ENCODE peak calls at places on chromosomes 12 and 14, in six cellular contexts. C, I, A, U, F and O are unnamed samples.

GRCh38 chr12:93137656-93138612 is 208.8 kb upstream of the EEA1 start:
- DNase-seq in I (peak; percentile 0), U (peak; percentile 61), F (no peak), C (no peak), A (peak; percentile 60), O (no peak)

GRCh38 chr14:48936881-48937280 is 649.3 kb downstream of the RPS29 start:
- DNase-seq in A (no peak), F (no peak), C (no peak), I (no peak), U (no peak), O (no peak)

GRCh38 chr12:12684375-12685106 is 11.4 kb downstream of the GPR19 start:
- DNase-seq in U (peak; percentile 31), F (no peak), I (no peak), A (peak; percentile 51), C (peak; percentile 99), O (peak; percentile 75)

GRCh38 chr14:90815817-90816662 is at the start of gene TTC7B:
- DNase-seq in A (no peak), U (peak; percentile 57), C (peak; percentile 72), I (no peak), F (no peak), O (peak; percentile 99)

GRCh38 chr12:124862768-124863408 is 776 bp downstream of the SCARB1 start:
- DNase-seq in A (no peak), F (no peak), I (no peak), C (peak; percentile 43), U (peak; percentile 46), O (peak; percentile 70)

GRCh38 chr12:123942911-123943648 is 29.6 kb downstream of the CCDC92 start:
- DNase-seq in A (no peak), I (no peak), F (no peak), U (no peak), C (no peak), O (no peak)

GRCh38 chr12:109615556-109616229 is 42.1 kb downstream of the MVK start:
- DNase-seq in F (no peak), U (no peak), A (no peak), C (no peak), I (no peak), O (no peak)

GRCh38 chr14:99141236-99141635 is 130.8 kb downstream of the BCL11B start:
- DNase-seq in C (no peak), F (no peak), I (no peak), U (no peak), A (no peak), O (no peak)

GRCh38 chr12:64946132-64946829 is 121.8 kb downstream of the TBC1D30 start:
- DNase-seq in I (no peak), F (no peak), U (no peak), A (no peak), C (no peak), O (peak; percentile 69)

GRCh38 chr14:59126714-59127436 is 61.6 kb upstream of the DAAM1 start:
- DNase-seq in F (no peak), A (peak; percentile 68), I (peak; percentile 61), C (peak; percentile 76), U (peak; percentile 55), O (peak; percentile 64)

GRCh38 chr12:19759229-19759628 is 319.9 kb downstream of the AEBP2 start:
- DNase-seq in I (no peak), C (no peak), A (peak; percentile 29), U (no peak), F (no peak), O (no peak)

GRCh38 chr14:105203057-105203494 is 22.0 kb upstream of the NUDT14 start:
- DNase-seq in C (peak; percentile 82), F (no peak), A (peak; percentile 66), U (peak; percentile 61), I (no peak), O (peak; percentile 93)

GRCh38 chr12:22569253-22569652 is 24.9 kb upstream of the C2CD5 start:
- DNase-seq in A (no peak), I (no peak), F (no peak), U (no peak), C (no peak), O (no peak)
- TF ChIP-seq REST in A (no peak), I (no peak), F (no peak), U (no peak), C (no peak), O (no peak)

GRCh38 chr12:31833541-31833840 is 104.7 kb upstream of the AMN1 start:
- DNase-seq in C (no peak), F (no peak), I (no peak), A (peak; percentile 30), U (no peak), O (no peak)

GRCh38 chr12:31832740-31833540 is 104.1 kb upstream of the AMN1 start:
- DNase-seq in U (peak; percentile 58), I (no peak), A (no peak), F (peak; percentile 73), C (no peak), O (no peak)

GRCh38 chr12:31837913-31838312 is 109.1 kb upstream of the AMN1 start:
- DNase-seq in A (no peak), F (no peak), C (no peak), I (no peak), U (no peak), O (no peak)

GRCh38 chr12:31835276-31835882 is 106.6 kb upstream of the AMN1 start:
- DNase-seq in U (no peak), F (no peak), I (no peak), C (no peak), A (peak; percentile 74), O (no peak)

DNA sequence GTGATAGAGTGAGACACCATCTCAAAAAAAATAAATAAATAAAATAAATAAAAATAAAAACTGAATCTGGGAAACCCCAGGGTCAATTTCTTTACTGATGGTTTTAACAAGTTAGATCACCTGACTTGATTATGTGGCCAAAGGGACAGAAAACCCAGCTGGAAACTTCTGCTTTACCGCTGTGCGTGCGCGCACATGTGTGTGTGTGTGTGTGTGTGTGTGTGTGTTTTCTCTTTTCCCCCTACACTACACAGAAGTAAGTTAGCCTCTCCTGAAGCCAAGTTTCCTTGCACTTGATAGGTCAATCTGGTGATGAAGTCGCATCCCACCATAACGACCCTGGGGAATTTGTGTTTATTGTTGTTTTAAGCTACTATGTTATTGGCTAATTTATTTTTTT is 105.3 kb upstream of the AMN1 start:
- DNase-seq in C (no peak), A (no peak), F (no peak), U (no peak), I (no peak), O (no peak)
- TF ChIP-seq REST in C (no peak), A (no peak), F (no peak), U (no peak), I (no peak), O (no peak)

GRCh38 chr12:6927379-6927991 is at the start of gene ATN1:
- DNase-seq in I (no peak), F (no peak), C (peak; percentile 97), U (peak; percentile 72), A (peak; percentile 56), O (peak; percentile 91)
- TF ChIP-seq REST in I (no peak), F (no peak), C (no peak), U (no peak), A (no peak), O (no peak)

GRCh38 chr14:71497645-71498086 is 434.6 kb upstream of the RGS6 start:
- DNase-seq in I (no peak), A (no peak), F (peak; percentile 98), U (no peak), C (no peak), O (no peak)
- TF ChIP-seq REST in I (no peak), A (no peak), F (no peak), U (no peak), C (no peak), O (no peak)

DNA sequence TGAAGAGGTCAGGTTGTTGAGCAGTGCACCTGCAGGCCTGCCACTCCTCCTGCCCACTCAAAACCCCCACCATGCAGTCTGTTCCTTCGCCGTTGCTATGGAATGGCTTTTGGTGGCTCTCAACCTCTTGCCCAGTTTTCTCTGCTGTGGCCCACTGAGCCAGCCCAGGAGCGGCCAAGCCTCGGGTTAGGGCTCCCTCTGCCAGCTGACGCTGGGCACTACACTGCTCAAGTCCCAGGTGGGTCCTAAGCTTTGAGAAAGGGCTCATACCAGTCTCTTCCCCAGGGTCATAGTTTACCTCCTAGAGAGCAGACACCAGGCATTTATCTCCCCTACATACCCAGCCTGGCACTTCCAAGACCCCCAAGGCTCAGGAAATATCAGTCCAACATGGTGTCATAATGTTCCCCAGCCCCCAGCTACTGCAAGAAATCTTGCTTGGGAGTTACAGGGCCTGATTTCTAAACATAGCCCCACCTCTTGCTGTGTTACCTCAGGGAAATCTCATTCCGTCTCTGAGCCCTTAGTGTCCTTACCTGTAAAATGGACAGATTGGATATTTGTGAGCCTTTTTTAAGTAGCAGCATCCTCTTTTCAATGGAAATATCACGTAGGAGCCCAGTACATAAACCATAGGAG is 59.4 kb downstream of the TSPAN11 start:
- DNase-seq in F (no peak), C (peak; percentile 79), A (peak; percentile 55), U (peak; percentile 30), I (peak; percentile 27), O (peak; percentile 88)
- TF ChIP-seq REST in F (no peak), C (no peak), A (no peak), U (no peak), I (no peak), O (no peak)

GRCh38 chr14:92103363-92103762 is 3.0 kb downstream of the ATXN3 start:
- DNase-seq in U (no peak), C (no peak), F (no peak), I (no peak), A (no peak), O (no peak)

GRCh38 chr14:92106095-92106937 is at the start of gene ATXN3:
- DNase-seq in I (peak; percentile 97), U (peak; percentile 97), A (peak; percentile 99), C (peak; percentile 99), F (peak; percentile 91), O (peak; percentile 98)

GRCh38 chr14:92108345-92109254 is 2.2 kb upstream of the ATXN3 start:
- DNase-seq in A (no peak), F (no peak), U (peak; percentile 80), C (peak; percentile 84), I (no peak), O (no peak)

GRCh38 chr14:92105845-92106094 is 612 bp downstream of the ATXN3 start:
- DNase-seq in U (peak; percentile 33), I (no peak), A (peak; percentile 46), F (no peak), C (no peak), O (no peak)

DNA sequence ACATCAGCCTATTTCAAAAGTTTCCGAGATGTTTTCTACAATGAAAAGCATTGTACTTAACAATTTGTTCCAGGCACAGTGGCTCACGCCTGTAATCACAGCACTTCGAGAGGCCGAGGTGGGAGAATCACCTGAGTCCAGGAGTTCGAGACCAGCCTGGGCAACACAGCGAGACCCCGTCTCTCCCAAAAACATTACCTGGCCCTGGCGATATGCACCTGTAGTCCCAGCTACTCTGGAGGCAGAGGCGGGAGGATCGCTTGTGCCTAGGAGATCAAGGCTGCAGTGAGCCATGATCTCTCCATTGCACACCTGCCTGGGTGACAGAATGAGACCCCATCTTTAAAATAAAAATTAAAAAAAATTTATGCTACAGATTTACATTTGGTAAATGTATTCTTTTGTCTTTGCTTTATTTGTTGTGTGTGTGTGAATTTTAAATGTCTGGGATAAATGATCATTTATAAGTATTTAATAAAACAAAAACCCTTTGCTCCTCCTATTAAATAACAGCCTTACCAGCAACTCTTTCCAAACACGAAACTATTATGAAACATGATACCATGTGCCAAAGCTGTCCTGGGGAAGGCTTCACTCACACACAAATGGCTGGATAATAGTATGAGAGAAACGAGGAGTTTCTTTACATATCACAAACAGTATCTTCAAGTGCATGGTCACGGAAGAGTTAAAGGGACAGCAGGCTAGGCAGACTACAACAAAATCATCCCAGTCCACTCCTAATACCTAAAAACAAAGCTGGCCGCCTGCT is 1.1 kb downstream of the ATXN3 start:
- DNase-seq in A (no peak), I (no peak), U (no peak), C (no peak), F (no peak), O (no peak)
- TF ChIP-seq REST in A (no peak), I (no peak), U (no peak), C (no peak), F (no peak), O (no peak)

GRCh38 chr14:103716091-103716801 is 636 bp downstream of the ZFYVE21 start:
- DNase-seq in I (no peak), F (no peak), A (no peak), U (peak; percentile 29), C (no peak), O (peak; percentile 74)
- TF ChIP-seq REST in I (no peak), F (no peak), A (no peak), U (no peak), C (no peak), O (no peak)